ENCODE peak calls at places on chromosome 9, in five cellular contexts. D is fibroblast of mammary gland, G is astrocyte, R is AG04450, V is lower lobe of right lung. A is an unnamed sample.

GRCh38 chr9:135036861-135037465 is 50.5 kb upstream of the OLFM1 start:
- DNase-seq in D (no peak), G (no peak), R (no peak), V (no peak), A (no peak)

GRCh38 chr9:78031271-78031825 is at the start of gene GNAQ:
- DNase-seq in D (no peak), G (no peak), R (no peak), V (peak), A (peak)

GRCh38 chr9:125106285-125106893 is 36.9 kb downstream of the SCAI start:
- DNase-seq in D (peak), G (peak), R (peak), V (no peak), A (no peak)

GRCh38 chr9:120948824-120949223 is 22.2 kb upstream of the TRAF1 start:
- DNase-seq in D (no peak), G (no peak), R (no peak), V (no peak), A (no peak)

GRCh38 chr9:117744856-117745389 is 40.7 kb downstream of the TLR4 start:
- DNase-seq in D (no peak), G (peak), R (no peak), V (peak), A (no peak)

GRCh38 chr9:134304306-134304705 is 21.9 kb upstream of the RXRA start:
- DNase-seq in D (no peak), G (no peak), R (no peak), V (peak), A (no peak)

GRCh38 chr9:74953235-74953741 is 576 bp upstream of the C9orf40 start:
- DNase-seq in D (peak), G (peak), R (no peak), V (no peak), A (no peak)

GRCh38 chr9:8858250-8859161 is 1058.9 kb upstream of the DMAC1 start:
- DNase-seq in D (no peak), G (no peak), R (no peak), V (no peak), A (peak)

GRCh38 chr9:84701801-84702200 is 32.3 kb downstream of the NTRK2 start:
- DNase-seq in D (no peak), G (no peak), R (no peak), V (no peak), A (no peak)

GRCh38 chr9:73264636-73265035 is 113.0 kb downstream of the ANXA1 start:
- DNase-seq in D (peak), G (peak), R (no peak), V (no peak), A (no peak)
- TF ChIP-seq CTCF in D (no peak), G (no peak), R (no peak), V (no peak), A (no peak)

DNA sequence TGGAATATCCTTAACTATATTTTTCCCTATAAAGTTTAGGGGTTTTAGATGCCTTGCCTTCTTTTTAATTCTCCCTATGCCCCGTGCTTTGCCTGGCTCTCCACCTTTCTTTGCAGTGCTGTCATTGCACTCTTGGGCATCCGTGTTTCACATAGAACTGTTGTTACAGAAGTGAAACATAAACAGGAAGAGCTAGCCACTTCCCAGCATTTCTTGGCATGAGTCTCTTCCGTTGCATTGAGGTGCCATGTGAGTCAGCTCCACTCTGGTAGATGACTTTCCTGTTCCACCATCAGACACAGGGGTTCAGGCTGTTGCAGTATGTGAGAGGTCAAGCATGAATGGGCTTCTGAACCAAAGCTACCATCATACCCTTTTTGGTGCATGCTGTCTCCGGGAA is 73.4 kb downstream of the ANGPTL2 start:
- DNase-seq in D (peak), G (peak), R (peak), V (no peak), A (no peak)
- TF ChIP-seq CTCF in D (peak), G (no peak), R (peak), V (peak), A (no peak)

GRCh38 chr9:95574176-95574575 is 57.4 kb upstream of the PTCH1 start:
- DNase-seq in D (no peak), G (no peak), R (no peak), V (no peak), A (no peak)
- TF ChIP-seq CTCF in D (no peak), G (no peak), R (no peak), V (no peak), A (no peak)

GRCh38 chr9:88660611-88661010 is 125.6 kb downstream of the NXNL2 start:
- DNase-seq in D (peak), G (no peak), R (no peak), V (no peak), A (no peak)
- TF ChIP-seq CTCF in D (peak), G (peak), R (peak), V (peak), A (peak)

GRCh38 chr9:105191508-105192118 is 52.8 kb upstream of the SLC44A1 start:
- DNase-seq in D (peak), G (peak), R (no peak), V (no peak), A (no peak)

GRCh38 chr9:105187781-105188180 is 56.7 kb upstream of the SLC44A1 start:
- DNase-seq in D (peak), G (peak), R (peak), V (no peak), A (no peak)

GRCh38 chr9:105193560-105193959 is 50.9 kb upstream of the SLC44A1 start:
- DNase-seq in D (no peak), G (no peak), R (no peak), V (no peak), A (no peak)

GRCh38 chr9:105194234-105194633 is 50.2 kb upstream of the SLC44A1 start:
- DNase-seq in D (no peak), G (no peak), R (no peak), V (no peak), A (no peak)

GRCh38 chr9:105188746-105189145 is 55.7 kb upstream of the SLC44A1 start:
- DNase-seq in D (no peak), G (no peak), R (no peak), V (no peak), A (no peak)
- TF ChIP-seq CTCF in D (no peak), G (no peak), R (no peak), V (no peak), A (no peak)

DNA sequence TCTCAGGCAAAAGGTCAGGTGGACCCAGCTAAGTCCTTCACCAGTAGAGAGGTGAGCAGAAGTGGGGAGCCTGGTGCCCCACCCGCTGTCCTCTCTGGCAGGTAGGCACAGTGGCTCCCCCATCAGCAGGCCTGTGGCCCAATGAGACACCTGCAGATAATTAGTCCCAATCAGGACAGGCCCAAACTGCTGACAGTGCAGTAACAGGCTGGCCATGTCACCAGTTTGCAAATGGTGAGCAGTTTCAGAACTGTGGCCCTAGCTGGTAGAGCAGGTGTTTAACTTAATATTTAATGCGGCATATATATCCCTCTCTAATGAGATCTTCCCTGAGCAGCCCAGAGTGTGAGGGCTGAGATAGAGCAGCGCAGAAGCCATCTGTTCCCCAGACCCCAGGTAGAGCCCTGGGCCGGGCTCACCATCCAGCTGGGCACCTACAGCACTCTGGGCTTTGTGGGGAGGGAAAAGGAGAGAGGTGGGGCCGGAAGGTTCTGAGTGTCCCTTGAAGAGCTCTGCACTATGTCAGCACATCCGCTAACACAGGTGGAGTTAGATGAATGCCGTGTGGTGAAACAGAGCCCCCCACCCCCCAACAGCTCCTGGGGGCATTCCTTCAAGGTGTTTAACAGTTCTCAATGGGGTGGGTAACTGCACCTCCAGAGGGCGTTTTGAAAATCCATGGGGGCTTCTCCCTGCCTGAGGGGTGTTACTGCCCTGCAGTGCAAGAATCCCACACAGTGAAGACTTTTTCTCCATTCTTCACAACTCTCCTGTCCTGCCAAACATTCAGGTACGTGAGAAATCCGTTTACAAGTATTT is 120.5 kb downstream of the PAX5 start:
- DNase-seq in D (no peak), G (no peak), R (no peak), V (no peak), A (no peak)
- TF ChIP-seq CTCF in D (no peak), G (peak), R (no peak), V (no peak), A (peak)

GRCh38 chr9:94945191-94946144 is 219.0 kb downstream of the AOPEP start:
- DNase-seq in D (peak), G (peak), R (peak), V (no peak), A (no peak)
- TF ChIP-seq CTCF in D (no peak), G (no peak), R (no peak), V (no peak), A (no peak)

DNA sequence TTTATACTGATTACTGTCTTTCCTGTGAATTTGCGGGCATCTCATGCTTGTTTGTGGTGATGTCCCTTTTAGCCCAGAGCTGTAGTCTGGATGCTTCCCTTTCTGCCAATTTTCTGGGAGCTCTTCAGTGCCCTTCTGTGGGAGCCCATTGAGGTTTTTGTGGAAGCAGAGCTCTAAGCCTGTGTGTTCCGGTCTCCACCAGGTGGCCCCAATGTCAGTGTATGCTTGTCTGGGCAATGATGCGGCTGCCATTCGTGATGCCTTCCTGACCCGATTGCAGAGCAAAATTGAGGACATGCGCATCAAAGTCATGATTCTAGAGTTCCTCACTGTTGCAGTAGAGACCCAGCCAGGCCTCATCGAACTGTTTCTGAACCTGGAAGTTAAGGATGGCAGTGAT is 35.1 kb downstream of the SH3GLB2 start:
- DNase-seq in D (peak), G (no peak), R (no peak), V (no peak), A (no peak)
- TF ChIP-seq CTCF in D (peak), G (peak), R (peak), V (no peak), A (no peak)

GRCh38 chr9:696332-697090 is 145.0 kb upstream of the DMRT1 start:
- DNase-seq in D (peak), G (peak), R (no peak), V (no peak), A (no peak)
- TF ChIP-seq CTCF in D (peak), G (peak), R (peak), V (no peak), A (no peak)

GRCh38 chr9:132042324-132042723 is 37.3 kb downstream of the MED27 start:
- DNase-seq in D (peak), G (peak), R (peak), V (no peak), A (no peak)
- TF ChIP-seq CTCF in D (no peak), G (no peak), R (peak), V (no peak), A (no peak)